ENCODE peak calls at places on chromosomes 1 and 21, in eight cellular contexts. I, T, Z, G, S, P, W and C are unnamed samples.

GRCh38 chr1:204274441-204274840 is 60.7 kb upstream of the GOLT1A start:
- DNase-seq in I (no peak), Z (no peak), P (no peak), W (no peak), S (no peak), T (no peak), G (no peak), C (no peak)

GRCh38 chr1:208909011-208909410 is 664.8 kb upstream of the PLXNA2 start:
- DNase-seq in T (no peak), S (no peak), Z (no peak), G (no peak), P (no peak), I (no peak), W (no peak), C (no peak)

GRCh38 chr21:42749226-42749625 is 95.8 kb downstream of the PDE9A start:
- DNase-seq in T (no peak), W (no peak), S (no peak), I (no peak), G (no peak), Z (no peak), P (no peak), C (no peak)

GRCh38 chr1:53552981-53553733 is 94.0 kb downstream of the DMRTB1 start:
- DNase-seq in S (no peak), I (no peak), T (no peak), Z (no peak), P (no peak), G (no peak), W (no peak), C (peak)

GRCh38 chr21:46184625-46185555 is 631 bp upstream of the SPATC1L start:
- DNase-seq in G (peak), Z (peak), S (peak), P (peak), T (no peak), I (peak), W (peak), C (peak)

GRCh38 chr21:34112316-34113033 is 39.1 kb downstream of the MRPS6 start:
- DNase-seq in Z (no peak), P (no peak), T (no peak), G (peak), I (no peak), W (no peak), S (no peak), C (no peak)

GRCh38 chr1:8825985-8826481 is 8.6 kb upstream of the RERE start:
- DNase-seq in T (peak), W (no peak), G (no peak), Z (peak), P (no peak), S (no peak), I (no peak), C (no peak)

GRCh38 chr1:187051618-187052232 is 223.0 kb downstream of the PLA2G4A start:
- DNase-seq in W (peak), P (peak), T (no peak), Z (peak), S (no peak), G (peak), I (peak), C (no peak)

GRCh38 chr1:23719162-23719820 is 24.0 kb upstream of the ELOA start:
- DNase-seq in G (peak), T (no peak), S (no peak), Z (no peak), I (no peak), W (no peak), P (no peak), C (no peak)

GRCh38 chr1:225460021-225460736 is 32.3 kb upstream of the LBR start:
- DNase-seq in P (no peak), S (no peak), W (no peak), T (no peak), G (no peak), Z (no peak), I (no peak), C (no peak)

GRCh38 chr1:246092136-246092535 is 414.9 kb downstream of the SMYD3 start:
- DNase-seq in G (no peak), Z (no peak), S (no peak), T (no peak), I (no peak), P (no peak), W (no peak), C (no peak)

GRCh38 chr1:39562886-39563285 is 13.7 kb downstream of the PABPC4 start:
- DNase-seq in I (no peak), W (no peak), G (no peak), Z (no peak), T (no peak), P (no peak), S (no peak), C (no peak)

GRCh38 chr21:45607021-45607921 is 36.3 kb upstream of the PCBP3 start:
- DNase-seq in I (no peak), T (no peak), Z (peak), S (no peak), P (no peak), G (no peak), W (no peak), C (no peak)

GRCh38 chr1:225878282-225878681 is 3.9 kb downstream of the TMEM63A start:
- DNase-seq in G (no peak), I (no peak), P (no peak), W (no peak), Z (peak), S (no peak), T (no peak), C (no peak)

GRCh38 chr1:158095737-158096335 is 84.9 kb upstream of the CD1D start:
- DNase-seq in S (no peak), P (no peak), T (no peak), Z (peak), I (peak), G (peak), W (peak), C (peak)

GRCh38 chr1:50955116-50955515 is 5.0 kb downstream of the FAF1 start:
- DNase-seq in W (no peak), S (no peak), I (no peak), T (no peak), G (no peak), P (no peak), Z (peak), C (no peak)

GRCh38 chr1:5744911-5745431 is 247.3 kb downstream of the NPHP4 start:
- DNase-seq in T (no peak), P (no peak), W (no peak), G (no peak), Z (no peak), I (no peak), S (no peak), C (no peak)

GRCh38 chr1:44646276-44646675 is 28.0 kb downstream of the TMEM53 start:
- DNase-seq in G (peak), S (no peak), P (no peak), I (no peak), Z (no peak), W (no peak), T (no peak), C (no peak)

GRCh38 chr1:172144445-172145060 is 275.9 kb upstream of the C1orf105 start:
- DNase-seq in S (no peak), Z (peak), T (peak), G (peak), I (peak), P (peak), W (no peak), C (no peak)

GRCh38 chr1:24437631-24438396 is 22.2 kb downstream of the NIPAL3 start:
- DNase-seq in Z (no peak), G (peak), S (no peak), W (no peak), P (no peak), I (no peak), T (no peak), C (no peak)

GRCh38 chr1:181134543-181135461 is 46.3 kb downstream of the IER5 start:
- DNase-seq in Z (peak), G (no peak), W (no peak), T (no peak), S (no peak), P (peak), I (no peak), C (no peak)

GRCh38 chr1:197955486-197956394 is 38.6 kb downstream of the LHX9 start:
- DNase-seq in Z (no peak), T (no peak), P (peak), S (no peak), W (no peak), I (no peak), G (no peak), C (no peak)

GRCh38 chr1:74673351-74674111 is at the start of gene ERICH3:
- DNase-seq in T (no peak), Z (no peak), I (peak), P (no peak), G (no peak), S (no peak), W (peak), C (no peak)

GRCh38 chr1:52159033-52159789 is 17.3 kb downstream of the ZFYVE9 start:
- DNase-seq in Z (peak), I (no peak), G (peak), W (no peak), T (no peak), P (no peak), S (no peak), C (no peak)

GRCh38 chr1:166084613-166085012 is 82.2 kb downstream of the FAM78B start:
- DNase-seq in P (no peak), Z (no peak), W (no peak), I (no peak), S (no peak), T (no peak), G (no peak), C (no peak)

GRCh38 chr1:236338096-236338495 is 56.0 kb upstream of the EDARADD start:
- DNase-seq in W (no peak), P (no peak), I (no peak), T (no peak), Z (no peak), G (peak), S (no peak), C (no peak)